ENCODE peak calls at places on chromosome 4, in five cellular contexts. U, Z, M, X and S are unnamed samples.
A peak's percentile ranks its signal among the peaks of the same experiment; 100 is the strongest.

GRCh38 chr4:162793571-162793970 is 373.1 kb downstream of the NAF1 start:
- DNase-seq in U (no peak), Z (no peak), M (no peak), X (peak; percentile 47), S (no peak)

GRCh38 chr4:79022529-79022928 is 83.3 kb upstream of the PAQR3 start:
- DNase-seq in U (no peak), Z (no peak), M (no peak), X (no peak), S (no peak)

GRCh38 chr4:75248770-75249467 is 265.3 kb downstream of the RCHY1 start:
- DNase-seq in U (no peak), Z (no peak), M (no peak), X (peak; percentile 25), S (no peak)

GRCh38 chr4:54085284-54085683 is 14.7 kb upstream of the GSX2 start:
- DNase-seq in U (no peak), Z (no peak), M (peak; percentile 95), X (peak; percentile 96), S (no peak)

GRCh38 chr4:87506974-87507701 is 22.0 kb downstream of the SPARCL1 start:
- DNase-seq in U (no peak), Z (no peak), M (peak; percentile 88), X (no peak), S (no peak)

GRCh38 chr4:55397024-55397520 is 1.3 kb downstream of the TMEM165 start:
- DNase-seq in U (no peak), Z (no peak), M (no peak), X (peak; percentile 27), S (no peak)

GRCh38 chr4:7430965-7431695 is 3.6 kb downstream of the PSAPL1 start:
- DNase-seq in U (no peak), Z (no peak), M (no peak), X (no peak), S (peak; percentile 30)

GRCh38 chr4:2954358-2955185 is 8.6 kb downstream of the NOP14 start:
- DNase-seq in U (peak; percentile 78), Z (no peak), M (no peak), X (no peak), S (peak; percentile 71)

GRCh38 chr4:153122855-153123254 is 81.4 kb upstream of the TRIM2 start:
- DNase-seq in U (no peak), Z (no peak), M (no peak), X (no peak), S (no peak)

GRCh38 chr4:151228196-151229119 is 48.5 kb upstream of the PRSS48 start:
- DNase-seq in U (no peak), Z (no peak), M (peak; percentile 46), X (peak; percentile 73), S (no peak)

GRCh38 chr4:138736362-138736761 is 279.2 kb upstream of the NOCT start:
- DNase-seq in U (no peak), Z (no peak), M (peak; percentile 58), X (peak; percentile 38), S (no peak)

GRCh38 chr4:141133146-141134006 is at the start of gene RNF150:
- DNase-seq in U (peak; percentile 84), Z (peak; percentile 65), M (peak; percentile 92), X (peak; percentile 84), S (peak; percentile 48)

GRCh38 chr4:24477919-24478318 is 106.4 kb downstream of the DHX15 start:
- DNase-seq in U (no peak), Z (no peak), M (peak; percentile 89), X (peak; percentile 27), S (no peak)

GRCh38 chr4:38004887-38005286 is 44.7 kb downstream of the PTTG2 start:
- DNase-seq in U (no peak), Z (no peak), M (no peak), X (no peak), S (no peak)

GRCh38 chr4:144831971-144832370 is 186.0 kb downstream of the HHIP start:
- DNase-seq in U (no peak), Z (no peak), M (no peak), X (peak; percentile 27), S (no peak)

GRCh38 chr4:103400405-103400804 is 202.3 kb upstream of the CENPE start:
- DNase-seq in U (no peak), Z (no peak), M (no peak), X (peak; percentile 73), S (no peak)

DNA sequence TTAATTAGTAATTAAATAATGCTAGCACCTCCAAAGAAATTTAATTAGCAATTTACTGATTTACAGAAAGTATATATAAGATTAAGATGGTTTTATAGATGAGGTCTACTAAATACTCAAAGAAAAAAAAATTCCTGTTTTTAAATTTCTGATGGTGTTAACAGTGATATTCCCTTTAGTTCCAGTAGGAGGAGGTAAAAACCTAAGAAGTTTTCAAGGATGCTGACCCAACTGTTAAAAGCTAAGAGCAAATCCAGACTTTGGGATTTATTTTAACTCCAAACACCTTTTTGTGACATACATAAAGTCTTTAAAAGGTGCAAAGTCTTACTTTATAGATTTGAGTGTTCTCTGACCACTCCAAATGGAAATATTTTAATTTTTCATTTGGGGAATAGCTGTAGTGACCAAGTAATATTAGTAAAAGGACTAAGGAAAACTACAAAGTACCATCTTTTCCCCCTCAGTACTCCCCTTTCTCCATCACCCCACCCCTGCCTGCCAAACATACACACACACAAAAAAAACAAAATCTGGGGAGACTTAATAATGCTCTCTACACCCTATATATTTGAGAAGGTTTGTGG is 34.2 kb upstream of the CSN1S1 start:
- DNase-seq in U (no peak), Z (no peak), M (peak; percentile 1), X (peak; percentile 27), S (no peak)
- TF ChIP-seq CTCF in U (peak; percentile 31), Z (no peak), M (no peak), X (peak; percentile 58), S (no peak)

GRCh38 chr4:22363071-22363470 is 152.8 kb downstream of the ADGRA3 start:
- DNase-seq in U (no peak), Z (no peak), M (no peak), X (no peak), S (no peak)

DNA sequence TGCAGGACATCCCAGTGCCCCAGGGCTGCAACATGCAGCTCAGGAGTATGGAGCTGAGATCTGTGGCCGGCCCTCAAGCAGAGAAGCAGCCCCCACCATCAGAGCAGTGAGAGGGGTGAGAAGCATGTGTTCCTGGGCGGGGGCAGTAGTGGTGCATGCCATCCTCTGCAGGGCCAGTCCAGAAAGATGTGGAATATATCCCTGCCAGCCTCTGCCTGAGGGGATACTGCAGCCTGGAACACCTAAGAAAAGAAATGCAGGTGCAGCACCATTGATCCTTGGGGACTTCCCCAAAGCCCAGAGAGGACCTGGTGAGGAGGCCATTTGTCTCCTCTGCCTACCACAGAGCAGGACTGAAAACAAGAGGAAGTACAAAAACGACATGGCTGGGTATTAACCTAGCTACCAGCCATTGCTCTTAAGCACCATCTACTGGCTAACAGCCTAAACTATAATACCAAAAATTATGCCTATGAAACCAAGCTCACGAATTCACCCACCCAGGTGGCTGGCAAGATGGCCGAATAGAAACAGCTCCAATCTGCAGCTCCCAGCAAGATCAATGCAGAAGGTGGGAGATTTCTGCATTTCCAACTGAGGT is 158.8 kb downstream of the ADGRA3 start:
- DNase-seq in U (no peak), Z (no peak), M (peak; percentile 41), X (peak; percentile 28), S (no peak)
- TF ChIP-seq CTCF in U (peak; percentile 24), Z (no peak), M (peak; percentile 37), X (peak; percentile 32), S (no peak)

GRCh38 chr4:995311-996026 is 2.3 kb upstream of the SLC26A1 start:
- DNase-seq in U (no peak), Z (no peak), M (no peak), X (no peak), S (no peak)
- TF ChIP-seq CTCF in U (peak; percentile 27), Z (no peak), M (no peak), X (no peak), S (no peak)

GRCh38 chr4:42750091-42750490 is 93.2 kb upstream of the ATP8A1 start:
- DNase-seq in U (no peak), Z (no peak), M (no peak), X (peak; percentile 38), S (no peak)
- TF ChIP-seq CTCF in U (peak; percentile 29), Z (no peak), M (no peak), X (no peak), S (peak; percentile 47)